ENCODE peak calls at places on chromosomes 5 and 9, in six cellular contexts. One of them, this sample, is unnamed.
A peak's percentile ranks its signal among the peaks of the same experiment; 100 is the strongest.

GRCh38 chr9:84067851-84068250 is 87.2 kb downstream of the RMI1 start:
- DNase-seq in astrocyte: no peak
- DNase-seq in MM.1S: no peak
- DNase-seq in prostate gland: no peak
- DNase-seq in CD8-positive, alpha-beta T cell: no peak
- DNase-seq in lung: no peak
- DNase-seq in this sample: no peak

GRCh38 chr9:136833381-136834142 is 8.7 kb upstream of the AJM1 start:
- DNase-seq in prostate gland: no peak
- DNase-seq in astrocyte: no peak
- DNase-seq in MM.1S: no peak
- DNase-seq in CD8-positive, alpha-beta T cell: no peak
- DNase-seq in lung: no peak
- DNase-seq in this sample: no peak

GRCh38 chr5:1886634-1887399 is 4.1 kb upstream of the IRX4 start:
- DNase-seq in CD8-positive, alpha-beta T cell: no peak
- DNase-seq in lung: no peak
- DNase-seq in astrocyte: no peak
- DNase-seq in MM.1S: no peak
- DNase-seq in prostate gland: no peak
- DNase-seq in this sample: no peak

GRCh38 chr5:116887104-116887503 is 312.5 kb upstream of the SEMA6A start:
- DNase-seq in astrocyte: no peak
- DNase-seq in prostate gland: no peak
- DNase-seq in MM.1S: no peak
- DNase-seq in CD8-positive, alpha-beta T cell: no peak
- DNase-seq in lung: no peak
- DNase-seq in this sample: no peak

GRCh38 chr9:110099236-110099741 is 108.7 kb downstream of the C9orf152 start:
- DNase-seq in CD8-positive, alpha-beta T cell: no peak
- DNase-seq in prostate gland: no peak
- DNase-seq in MM.1S: no peak
- DNase-seq in lung: no peak
- DNase-seq in astrocyte: peak; percentile 89
- DNase-seq in this sample: no peak

GRCh38 chr5:59999056-59999455 is 105.5 kb upstream of the PDE4D start:
- DNase-seq in CD8-positive, alpha-beta T cell: no peak
- DNase-seq in astrocyte: peak; percentile 89
- DNase-seq in lung: no peak
- DNase-seq in MM.1S: no peak
- DNase-seq in prostate gland: no peak
- DNase-seq in this sample: no peak

GRCh38 chr5:139698461-139699146 is 50.5 kb downstream of the CXXC5 start:
- DNase-seq in CD8-positive, alpha-beta T cell: no peak
- DNase-seq in prostate gland: peak; percentile 37
- DNase-seq in MM.1S: no peak
- DNase-seq in lung: peak; percentile 65
- DNase-seq in astrocyte: peak; percentile 79
- DNase-seq in this sample: no peak

GRCh38 chr9:84996049-84996448 is 326.5 kb downstream of the NTRK2 start:
- DNase-seq in lung: no peak
- DNase-seq in prostate gland: no peak
- DNase-seq in CD8-positive, alpha-beta T cell: no peak
- DNase-seq in astrocyte: peak; percentile 56
- DNase-seq in MM.1S: no peak
- DNase-seq in this sample: no peak

GRCh38 chr9:105503873-105504272 is 54.1 kb upstream of the FKTN start:
- DNase-seq in astrocyte: no peak
- DNase-seq in CD8-positive, alpha-beta T cell: no peak
- DNase-seq in prostate gland: no peak
- DNase-seq in MM.1S: peak; percentile 65
- DNase-seq in lung: no peak
- DNase-seq in this sample: no peak

GRCh38 chr5:32308951-32309350 is 3.8 kb downstream of the MTMR12 start:
- DNase-seq in prostate gland: no peak
- DNase-seq in lung: no peak
- DNase-seq in MM.1S: no peak
- DNase-seq in astrocyte: no peak
- DNase-seq in CD8-positive, alpha-beta T cell: no peak
- DNase-seq in this sample: no peak

GRCh38 chr9:26723486-26723885 is 169.1 kb downstream of the CAAP1 start:
- DNase-seq in MM.1S: no peak
- DNase-seq in astrocyte: no peak
- DNase-seq in prostate gland: no peak
- DNase-seq in CD8-positive, alpha-beta T cell: no peak
- DNase-seq in lung: no peak
- DNase-seq in this sample: no peak

GRCh38 chr5:147391781-147392180 is 118.1 kb downstream of the DPYSL3 start:
- DNase-seq in astrocyte: peak; percentile 86
- DNase-seq in MM.1S: peak; percentile 20
- DNase-seq in lung: no peak
- DNase-seq in prostate gland: no peak
- DNase-seq in CD8-positive, alpha-beta T cell: no peak
- DNase-seq in this sample: no peak
- TF ChIP-seq CTCF in astrocyte: peak; percentile 70
- TF ChIP-seq CTCF in MM.1S: peak; percentile 48
- TF ChIP-seq CTCF in lung: no peak
- TF ChIP-seq CTCF in prostate gland: peak; percentile 37
- TF ChIP-seq CTCF in CD8-positive, alpha-beta T cell: no peak
- TF ChIP-seq CTCF in this sample: peak; percentile 59

DNA sequence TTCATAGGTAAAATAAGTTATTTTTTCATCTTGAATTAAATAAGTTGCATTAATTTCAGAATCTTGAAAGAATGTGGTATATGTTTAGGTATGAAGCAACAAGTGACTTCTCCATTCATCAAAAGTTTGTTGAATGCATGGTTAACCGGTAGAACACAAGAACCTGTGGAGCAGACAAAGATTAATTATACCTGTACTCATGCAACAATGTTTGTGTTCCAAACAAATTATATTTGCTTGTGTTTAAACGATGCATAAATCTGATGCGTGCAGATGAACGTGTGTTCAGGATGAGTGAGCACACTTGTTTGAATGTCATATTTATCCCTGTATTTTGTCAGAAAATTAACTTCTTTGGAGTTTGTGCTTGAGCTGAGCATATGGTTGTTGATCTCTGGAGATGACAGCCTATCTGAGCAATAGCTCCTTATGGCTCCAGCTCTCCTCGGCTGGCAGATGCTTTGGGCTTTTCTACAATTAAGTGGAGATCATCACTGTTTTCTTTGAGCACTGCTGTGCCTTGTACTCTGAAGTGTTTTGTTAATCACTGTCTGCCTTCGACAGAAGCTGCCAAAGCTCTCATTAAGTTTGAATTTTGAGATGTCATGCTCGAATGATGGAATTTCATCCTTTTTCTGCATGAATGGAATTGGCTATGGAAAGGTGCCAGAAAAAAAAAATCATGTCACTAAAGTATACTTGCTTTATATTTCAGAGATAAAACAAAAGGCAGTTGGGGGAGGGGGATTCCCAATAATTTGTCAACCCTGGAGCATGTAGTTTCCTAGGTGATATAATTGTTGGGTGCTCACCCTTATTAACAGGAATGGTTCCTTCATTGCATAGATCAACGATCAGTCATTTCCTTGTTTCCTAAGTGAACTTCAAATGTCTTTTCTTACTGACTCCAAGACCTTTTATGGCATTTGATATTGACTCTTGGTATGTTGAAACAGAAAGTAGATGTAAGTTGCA is 502.5 kb upstream of the ARRDC3 start:
- DNase-seq in MM.1S: no peak
- DNase-seq in astrocyte: no peak
- DNase-seq in CD8-positive, alpha-beta T cell: no peak
- DNase-seq in lung: no peak
- DNase-seq in prostate gland: no peak
- DNase-seq in this sample: no peak
- H3K27me3 ChIP-seq in MM.1S: no peaks in the 10 kb centered on the region
- H3K27me3 ChIP-seq in astrocyte: no peaks in the 10 kb centered on the region
- H3K27me3 ChIP-seq in CD8-positive, alpha-beta T cell: no peaks in the 10 kb centered on the region
- H3K27me3 ChIP-seq in lung: no peaks in the 10 kb centered on the region
- H3K27me3 ChIP-seq in prostate gland: no peaks in the 10 kb centered on the region
- H3K27me3 ChIP-seq in this sample: no peaks in the 10 kb centered on the region

GRCh38 chr5:135391123-135391868 is 7.7 kb downstream of the MACROH2A1 start:
- DNase-seq in MM.1S: no peak
- DNase-seq in astrocyte: peak; percentile 97
- DNase-seq in lung: no peak
- DNase-seq in CD8-positive, alpha-beta T cell: no peak
- DNase-seq in prostate gland: no peak
- DNase-seq in this sample: no peak
- H3K4me3 ChIP-seq in MM.1S: no peak overlapping the region
- H3K4me3 ChIP-seq in astrocyte: peak overlapping the region; percentile 35
- H3K4me3 ChIP-seq in lung: no peak overlapping the region
- H3K4me3 ChIP-seq in CD8-positive, alpha-beta T cell: no peak overlapping the region
- H3K4me3 ChIP-seq in prostate gland: no peak overlapping the region
- H3K4me3 ChIP-seq in this sample: no peak overlapping the region

GRCh38 chr9:133194597-133194996 is 14.5 kb downstream of the OBP2B start:
- DNase-seq in lung: no peak
- DNase-seq in MM.1S: no peak
- DNase-seq in astrocyte: no peak
- DNase-seq in prostate gland: no peak
- DNase-seq in CD8-positive, alpha-beta T cell: no peak
- DNase-seq in this sample: no peak
- TF ChIP-seq CTCF in lung: no peak
- TF ChIP-seq CTCF in MM.1S: no peak
- TF ChIP-seq CTCF in astrocyte: no peak
- TF ChIP-seq CTCF in prostate gland: no peak
- TF ChIP-seq CTCF in CD8-positive, alpha-beta T cell: no peak
- TF ChIP-seq CTCF in this sample: no peak

GRCh38 chr9:132168851-132169250 is 7.0 kb downstream of the NTNG2 start:
- DNase-seq in MM.1S: no peak
- DNase-seq in lung: no peak
- DNase-seq in CD8-positive, alpha-beta T cell: no peak
- DNase-seq in astrocyte: no peak
- DNase-seq in prostate gland: no peak
- DNase-seq in this sample: no peak
- H3K27me3 ChIP-seq in MM.1S: peaks cover 97% of the 10 kb centered on the region
- H3K27me3 ChIP-seq in lung: no peaks in the 10 kb centered on the region
- H3K27me3 ChIP-seq in CD8-positive, alpha-beta T cell: peaks cover 2% of the 10 kb centered on the region
- H3K27me3 ChIP-seq in astrocyte: peaks cover 39% of the 10 kb centered on the region
- H3K27me3 ChIP-seq in prostate gland: no peaks in the 10 kb centered on the region
- H3K27me3 ChIP-seq in this sample: peaks cover 2% of the 10 kb centered on the region

DNA sequence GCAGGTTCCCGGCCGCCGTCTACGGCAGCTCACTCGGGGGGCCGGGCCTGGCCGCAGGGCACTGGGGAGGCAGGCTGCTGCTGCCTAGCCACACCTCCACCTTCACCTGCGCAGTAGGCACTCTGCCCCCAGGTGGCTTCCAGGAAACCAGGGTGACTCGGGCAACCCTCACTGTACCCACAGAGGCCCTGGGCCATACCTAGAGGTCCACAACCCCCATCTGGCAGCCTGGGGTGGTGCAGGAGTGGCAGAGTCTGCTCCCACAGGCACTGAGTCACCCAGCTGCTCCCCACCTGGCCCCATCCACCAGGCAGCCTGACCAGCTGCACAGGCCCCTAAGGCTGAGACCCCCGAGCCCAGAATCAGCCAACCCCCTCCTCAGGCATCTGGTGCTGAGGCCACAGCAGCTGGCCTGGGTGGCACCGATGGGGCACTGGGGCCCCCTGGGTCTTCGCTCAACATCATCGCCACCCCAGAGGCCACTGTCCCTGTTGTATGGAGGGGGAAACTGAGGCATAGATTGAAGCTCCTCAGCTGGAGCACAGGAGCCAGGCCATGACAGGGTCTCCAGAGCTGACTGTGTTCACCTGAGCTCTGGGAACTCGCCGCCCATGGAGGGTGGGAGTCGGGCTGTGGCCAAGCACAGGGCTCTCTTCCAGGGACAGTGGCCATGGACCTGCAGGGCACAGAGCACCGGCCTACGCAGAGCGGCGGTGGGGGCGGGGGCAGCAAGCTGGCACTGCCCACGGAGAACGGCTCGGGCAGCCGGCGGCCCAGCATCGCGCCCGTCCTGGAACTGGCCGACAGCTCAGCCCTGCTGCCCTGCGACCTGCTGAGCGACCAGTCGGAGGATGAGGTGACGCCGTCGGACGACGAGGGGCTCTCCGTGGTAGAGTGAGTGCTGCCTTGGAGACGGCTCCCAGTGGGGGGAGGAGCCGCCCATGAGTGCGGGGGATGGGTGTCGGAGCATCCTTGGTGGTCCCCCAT is 70.4 kb downstream of the KCNT1 start:
- DNase-seq in prostate gland: no peak
- DNase-seq in lung: no peak
- DNase-seq in astrocyte: no peak
- DNase-seq in CD8-positive, alpha-beta T cell: no peak
- DNase-seq in MM.1S: peak; percentile 18
- DNase-seq in this sample: no peak
- H3K4me3 ChIP-seq in prostate gland: no peak overlapping the region
- H3K4me3 ChIP-seq in lung: no peak overlapping the region
- H3K4me3 ChIP-seq in astrocyte: no peak overlapping the region
- H3K4me3 ChIP-seq in CD8-positive, alpha-beta T cell: no peak overlapping the region
- H3K4me3 ChIP-seq in MM.1S: no peak overlapping the region
- H3K4me3 ChIP-seq in this sample: no peak overlapping the region

GRCh38 chr5:132489871-132490483 is 596 bp downstream of the IRF1 start:
- DNase-seq in CD8-positive, alpha-beta T cell: peak; percentile 65
- DNase-seq in lung: peak; percentile 58
- DNase-seq in MM.1S: peak; percentile 44
- DNase-seq in prostate gland: no peak
- DNase-seq in astrocyte: peak; percentile 43
- DNase-seq in this sample: no peak
- TF ChIP-seq CTCF in CD8-positive, alpha-beta T cell: no peak
- TF ChIP-seq CTCF in lung: no peak
- TF ChIP-seq CTCF in MM.1S: peak; percentile 3
- TF ChIP-seq CTCF in prostate gland: peak; percentile 36
- TF ChIP-seq CTCF in astrocyte: no peak
- TF ChIP-seq CTCF in this sample: peak; percentile 18

GRCh38 chr5:90550963-90551362 is 7.6 kb upstream of the ADGRV1 start:
- DNase-seq in lung: no peak
- DNase-seq in MM.1S: no peak
- DNase-seq in prostate gland: no peak
- DNase-seq in astrocyte: no peak
- DNase-seq in CD8-positive, alpha-beta T cell: no peak
- DNase-seq in this sample: no peak
- H3K27me3 ChIP-seq in lung: no peaks in the 10 kb centered on the region
- H3K27me3 ChIP-seq in MM.1S: no peaks in the 10 kb centered on the region
- H3K27me3 ChIP-seq in prostate gland: no peaks in the 10 kb centered on the region
- H3K27me3 ChIP-seq in astrocyte: peaks cover 8% of the 10 kb centered on the region
- H3K27me3 ChIP-seq in CD8-positive, alpha-beta T cell: no peaks in the 10 kb centered on the region
- H3K27me3 ChIP-seq in this sample: no peaks in the 10 kb centered on the region

GRCh38 chr9:130939405-130939941 is 426 bp upstream of the FIBCD1 start:
- DNase-seq in astrocyte: no peak
- DNase-seq in prostate gland: no peak
- DNase-seq in lung: no peak
- DNase-seq in MM.1S: no peak
- DNase-seq in CD8-positive, alpha-beta T cell: no peak
- DNase-seq in this sample: no peak

GRCh38 chr9:130937146-130938076 is 1.6 kb downstream of the FIBCD1 start:
- DNase-seq in prostate gland: no peak
- DNase-seq in MM.1S: no peak
- DNase-seq in lung: no peak
- DNase-seq in astrocyte: no peak
- DNase-seq in CD8-positive, alpha-beta T cell: no peak
- DNase-seq in this sample: no peak

GRCh38 chr9:130938652-130939404 is at the start of gene FIBCD1:
- DNase-seq in lung: no peak
- DNase-seq in MM.1S: no peak
- DNase-seq in CD8-positive, alpha-beta T cell: no peak
- DNase-seq in astrocyte: peak; percentile 18
- DNase-seq in prostate gland: no peak
- DNase-seq in this sample: peak; percentile 72

GRCh38 chr9:130936285-130937117 is 2.5 kb downstream of the FIBCD1 start:
- DNase-seq in MM.1S: no peak
- DNase-seq in lung: no peak
- DNase-seq in astrocyte: peak; percentile 58
- DNase-seq in prostate gland: no peak
- DNase-seq in CD8-positive, alpha-beta T cell: no peak
- DNase-seq in this sample: no peak

GRCh38 chr9:130938184-130938651 is 829 bp downstream of the FIBCD1 start:
- DNase-seq in lung: no peak
- DNase-seq in astrocyte: no peak
- DNase-seq in MM.1S: no peak
- DNase-seq in prostate gland: no peak
- DNase-seq in CD8-positive, alpha-beta T cell: no peak
- DNase-seq in this sample: no peak
- H3K4me3 ChIP-seq in lung: no peak overlapping the region
- H3K4me3 ChIP-seq in astrocyte: peak overlapping the region; percentile 54
- H3K4me3 ChIP-seq in MM.1S: no peak overlapping the region
- H3K4me3 ChIP-seq in prostate gland: peak overlapping the region; percentile 40
- H3K4me3 ChIP-seq in CD8-positive, alpha-beta T cell: no peak overlapping the region
- H3K4me3 ChIP-seq in this sample: no peak overlapping the region